ENCODE peak calls at places on chromosomes 5 and 9, in ten cellular contexts. X, M, L, I, C, F, S, Z, E and H are unnamed samples.

GRCh38 chr9:90009447-90009846 is 404.6 kb downstream of the GADD45G start:
- DNase-seq in X (no peak), M (no peak), L (no peak), I (no peak), C (no peak), F (no peak), S (no peak), Z (no peak), E (no peak), H (peak; percentile 50)

GRCh38 chr5:134028496-134028895 is 23.7 kb upstream of the VDAC1 start:
- DNase-seq in X (no peak), M (no peak), L (no peak), I (no peak), C (no peak), F (no peak), S (no peak), Z (no peak), E (no peak), H (no peak)

GRCh38 chr9:98962861-98963260 is 19.2 kb downstream of the COL15A1 start:
- DNase-seq in X (no peak), M (no peak), L (no peak), I (no peak), C (no peak), F (no peak), S (no peak), Z (no peak), E (no peak), H (no peak)

GRCh38 chr9:70924380-70924779 is 197.0 kb downstream of the TRPM3 start:
- DNase-seq in X (peak; percentile 41), M (no peak), L (no peak), I (no peak), C (no peak), F (no peak), S (no peak), Z (no peak), E (peak; percentile 82), H (no peak)

GRCh38 chr5:123717139-123717538 is 205.2 kb downstream of the CSNK1G3 start:
- DNase-seq in X (peak; percentile 47), M (no peak), L (no peak), I (no peak), C (no peak), F (no peak), S (no peak), Z (no peak), E (no peak), H (no peak)

GRCh38 chr9:98380065-98380681 is 124.7 kb upstream of the TBC1D2 start:
- DNase-seq in X (peak; percentile 46), M (no peak), L (no peak), I (no peak), C (no peak), F (no peak), S (no peak), Z (no peak), E (peak; percentile 38), H (peak; percentile 57)

GRCh38 chr5:120734033-120734432 is 269.9 kb downstream of the PRR16 start:
- DNase-seq in X (no peak), M (no peak), L (no peak), I (peak; percentile 29), C (no peak), F (no peak), S (no peak), Z (no peak), E (no peak), H (no peak)

GRCh38 chr9:103335461-103335860 is 340.3 kb downstream of the CYLC2 start:
- DNase-seq in X (no peak), M (no peak), L (no peak), I (no peak), C (no peak), F (no peak), S (no peak), Z (no peak), E (no peak), H (no peak)

GRCh38 chr9:138010274-138010800 is 132.8 kb downstream of the CACNA1B start:
- DNase-seq in X (no peak), M (no peak), L (no peak), I (no peak), C (no peak), F (no peak), S (peak; percentile 31), Z (no peak), E (no peak), H (no peak)